ENCODE peak calls at places on chromosomes 7 and 10, in six cellular contexts. C, Z, I, Y, D and R are unnamed samples.

GRCh38 chr7:75982306-75983064 is 11.9 kb downstream of the TMEM120A start:
- DNase-seq in C (no peak), Z (no peak), I (no peak), Y (no peak), D (peak), R (no peak)

GRCh38 chr7:33845991-33846509 is 59.3 kb upstream of the BMPER start:
- DNase-seq in C (no peak), Z (no peak), I (no peak), Y (no peak), D (no peak), R (no peak)

GRCh38 chr10:110151871-110152270 is 55.5 kb upstream of the MXI1 start:
- DNase-seq in C (no peak), Z (no peak), I (no peak), Y (no peak), D (no peak), R (no peak)

GRCh38 chr7:88102686-88103085 is 117.2 kb downstream of the SRI start:
- DNase-seq in C (no peak), Z (no peak), I (no peak), Y (no peak), D (no peak), R (no peak)

GRCh38 chr7:130996205-130996840 is 262.3 kb upstream of the KLF14 start:
- DNase-seq in C (no peak), Z (no peak), I (no peak), Y (no peak), D (no peak), R (no peak)

GRCh38 chr7:20595971-20596370 is 19.5 kb upstream of the ABCB5 start:
- DNase-seq in C (no peak), Z (no peak), I (no peak), Y (no peak), D (no peak), R (no peak)

GRCh38 chr10:21329995-21330627 is 195.4 kb downstream of the SKIDA1 start:
- DNase-seq in C (no peak), Z (no peak), I (peak), Y (peak), D (no peak), R (no peak)

GRCh38 chr7:115356139-115356746 is 434.3 kb downstream of the MDFIC start:
- DNase-seq in C (no peak), Z (no peak), I (peak), Y (no peak), D (no peak), R (no peak)

GRCh38 chr7:156612930-156613329 is 27.6 kb upstream of the RNF32 start:
- DNase-seq in C (no peak), Z (no peak), I (no peak), Y (no peak), D (no peak), R (peak)

GRCh38 chr7:117830422-117830954 is 42.8 kb downstream of the CTTNBP2 start:
- DNase-seq in C (no peak), Z (no peak), I (no peak), Y (no peak), D (no peak), R (no peak)

GRCh38 chr10:84237199-84238051 is 3.9 kb downstream of the LRIT1 start:
- DNase-seq in C (no peak), Z (peak), I (no peak), Y (no peak), D (no peak), R (no peak)

GRCh38 chr7:2024227-2024918 is 208.4 kb downstream of the MAD1L1 start:
- DNase-seq in C (no peak), Z (no peak), I (peak), Y (no peak), D (peak), R (no peak)

GRCh38 chr7:112132123-112132694 is 74.0 kb downstream of the DOCK4 start:
- DNase-seq in C (no peak), Z (no peak), I (no peak), Y (no peak), D (peak), R (no peak)

GRCh38 chr10:43899224-43899959 is 250.7 kb upstream of the ZNF32 start:
- DNase-seq in C (no peak), Z (no peak), I (no peak), Y (no peak), D (peak), R (no peak)

GRCh38 chr7:158821173-158822021 is 7.9 kb downstream of the ESYT2 start:
- DNase-seq in C (no peak), Z (no peak), I (peak), Y (peak), D (no peak), R (no peak)

GRCh38 chr7:94304878-94305277 is 89.8 kb upstream of the COL1A2 start:
- DNase-seq in C (no peak), Z (no peak), I (no peak), Y (no peak), D (no peak), R (no peak)

GRCh38 chr7:89926721-89927120 is 227.5 kb upstream of the STEAP1 start:
- DNase-seq in C (no peak), Z (no peak), I (no peak), Y (no peak), D (no peak), R (no peak)

GRCh38 chr10:105017116-105017515 is 376.0 kb downstream of the SORCS3 start:
- DNase-seq in C (no peak), Z (no peak), I (no peak), Y (no peak), D (no peak), R (no peak)

GRCh38 chr10:6721964-6722615 is 142.0 kb upstream of the PRKCQ start:
- DNase-seq in C (no peak), Z (no peak), I (peak), Y (peak), D (no peak), R (no peak)

GRCh38 chr7:30869794-30870491 is 41.7 kb upstream of the AQP1 start:
- DNase-seq in C (no peak), Z (no peak), I (peak), Y (no peak), D (peak), R (no peak)

GRCh38 chr10:73865459-73866442 is 8.6 kb downstream of the CAMK2G start:
- DNase-seq in C (no peak), Z (no peak), I (no peak), Y (no peak), D (no peak), R (peak)

GRCh38 chr10:15843705-15844104 is 16.6 kb downstream of the MINDY3 start:
- DNase-seq in C (no peak), Z (no peak), I (no peak), Y (no peak), D (no peak), R (no peak)

DNA sequence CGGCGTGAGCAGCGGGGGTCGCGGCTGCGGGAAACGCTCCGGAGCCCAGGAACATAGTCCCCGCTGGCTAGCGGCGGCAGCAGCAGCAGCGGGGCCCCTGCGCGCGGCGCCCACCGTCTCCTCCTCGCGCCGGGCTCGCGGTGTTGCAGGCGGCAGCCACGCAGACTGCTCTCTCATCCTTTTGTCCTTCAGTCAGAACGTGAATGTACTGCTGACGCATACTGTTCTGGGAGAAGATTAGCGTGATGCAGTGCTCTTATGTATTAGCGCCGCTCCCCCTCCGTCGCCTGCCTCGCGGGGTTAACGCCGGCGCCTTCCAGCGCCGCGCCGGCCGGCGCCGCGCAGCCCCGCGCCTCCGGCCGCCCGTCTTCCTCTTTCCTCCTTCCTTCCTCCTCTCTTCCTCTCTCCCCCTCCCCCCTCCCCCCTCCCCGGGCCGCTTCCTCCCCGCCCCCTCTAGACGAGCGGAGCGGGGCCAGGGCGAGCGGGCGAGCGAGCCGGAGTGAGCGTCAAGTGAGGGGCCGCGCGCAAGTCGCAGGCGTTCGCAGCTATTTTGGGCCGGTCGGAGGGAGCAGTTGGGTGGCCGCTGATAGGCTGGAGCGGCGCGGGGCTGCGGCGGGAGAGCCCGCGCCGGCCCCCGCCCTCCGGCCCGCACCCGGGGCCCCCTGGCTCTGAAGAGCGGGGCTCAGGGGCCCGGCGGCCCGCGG is 816 bp upstream of the LRRC4 start:
- DNase-seq in C (peak), Z (no peak), I (peak), Y (peak), D (peak), R (peak)
- TF ChIP-seq CTCF in C (peak), Z (no peak), I (peak), Y (peak), D (peak), R (peak)

DNA sequence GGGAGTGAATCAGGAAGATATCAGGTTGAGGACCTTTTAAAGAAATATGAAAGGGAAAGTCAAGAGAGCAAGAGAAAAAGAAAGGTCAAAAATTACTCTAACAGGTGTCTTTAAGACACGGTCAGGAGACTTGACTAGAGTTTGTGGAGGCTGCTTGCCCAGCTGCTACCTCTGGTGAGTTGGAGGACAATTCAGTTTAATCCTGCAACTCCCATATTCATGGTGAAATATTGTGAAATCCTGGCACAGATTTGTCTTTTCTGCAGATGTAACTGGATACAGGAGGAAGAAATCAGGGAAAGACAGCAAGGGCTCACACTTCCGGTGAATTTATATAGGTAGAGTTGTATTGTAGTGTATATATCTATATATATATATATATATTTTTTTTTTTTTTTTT is 93.5 kb downstream of the AKAP9 start:
- DNase-seq in C (no peak), Z (no peak), I (no peak), Y (peak), D (no peak), R (no peak)
- TF ChIP-seq CTCF in C (no peak), Z (no peak), I (no peak), Y (no peak), D (no peak), R (no peak)

DNA sequence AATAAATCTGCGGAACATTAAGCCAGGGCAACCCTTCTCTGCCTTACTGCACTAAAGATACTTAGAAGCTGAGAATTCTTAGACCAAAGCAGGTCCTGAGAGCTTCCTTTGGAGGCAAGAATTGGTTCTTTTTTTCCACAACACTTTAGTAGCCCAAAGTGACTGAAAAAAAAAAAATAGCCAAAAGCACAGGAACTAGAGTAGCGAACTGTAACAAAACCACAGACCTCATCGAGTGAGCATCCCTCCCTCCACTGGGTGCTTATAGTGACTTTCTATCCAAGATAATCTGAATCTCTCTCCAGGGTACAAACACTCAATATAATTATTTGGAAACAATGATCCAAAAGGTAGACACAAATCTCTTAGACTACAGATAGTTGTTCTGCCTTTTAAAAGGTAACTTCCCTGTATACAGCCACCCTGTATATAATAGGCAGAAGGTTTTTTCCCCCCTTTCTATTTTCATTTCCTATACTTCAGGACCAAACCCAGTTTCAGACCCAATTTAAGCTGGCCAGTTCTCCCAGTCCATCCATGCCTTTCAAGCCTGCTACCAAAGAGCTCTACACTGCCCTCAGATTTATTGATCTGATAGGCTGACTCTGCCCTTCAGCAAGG is 31.6 kb upstream of the KCNIP2 start:
- DNase-seq in C (no peak), Z (no peak), I (no peak), Y (no peak), D (no peak), R (no peak)
- TF ChIP-seq CTCF in C (no peak), Z (no peak), I (no peak), Y (no peak), D (no peak), R (no peak)

DNA sequence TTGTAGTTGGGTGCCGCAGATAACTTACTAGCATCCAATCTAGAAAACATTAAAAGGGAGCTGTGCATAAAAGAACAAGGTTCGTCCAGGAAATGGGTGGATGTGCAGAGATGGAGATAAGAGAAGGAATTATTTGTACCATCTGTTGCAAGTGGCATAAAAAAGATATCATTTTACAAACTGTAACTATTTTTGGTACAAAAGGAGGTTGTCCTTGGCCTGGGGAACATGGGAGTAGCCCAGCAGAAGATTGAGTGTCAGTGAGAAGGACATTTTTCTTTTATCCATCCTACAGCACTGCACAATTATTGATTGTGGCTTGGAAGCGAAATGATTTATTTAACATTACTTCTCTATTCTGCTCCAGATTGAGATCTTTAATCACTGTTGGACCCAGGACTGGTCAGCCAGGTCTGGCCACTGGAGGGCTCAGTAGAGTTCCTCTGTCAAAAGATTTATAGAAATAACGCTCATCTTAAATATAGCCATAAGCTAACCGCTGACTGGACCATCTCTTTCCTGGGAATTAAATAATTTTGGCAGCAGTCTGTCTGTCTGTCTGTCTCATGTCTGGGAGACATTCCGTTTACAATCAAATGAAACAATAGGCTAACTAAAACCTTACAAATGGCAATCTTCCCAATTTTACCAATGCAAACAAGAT is 254.1 kb downstream of the KIAA1217 start:
- DNase-seq in C (no peak), Z (no peak), I (peak), Y (no peak), D (no peak), R (no peak)
- TF ChIP-seq CTCF in C (peak), Z (peak), I (peak), Y (peak), D (peak), R (no peak)

DNA sequence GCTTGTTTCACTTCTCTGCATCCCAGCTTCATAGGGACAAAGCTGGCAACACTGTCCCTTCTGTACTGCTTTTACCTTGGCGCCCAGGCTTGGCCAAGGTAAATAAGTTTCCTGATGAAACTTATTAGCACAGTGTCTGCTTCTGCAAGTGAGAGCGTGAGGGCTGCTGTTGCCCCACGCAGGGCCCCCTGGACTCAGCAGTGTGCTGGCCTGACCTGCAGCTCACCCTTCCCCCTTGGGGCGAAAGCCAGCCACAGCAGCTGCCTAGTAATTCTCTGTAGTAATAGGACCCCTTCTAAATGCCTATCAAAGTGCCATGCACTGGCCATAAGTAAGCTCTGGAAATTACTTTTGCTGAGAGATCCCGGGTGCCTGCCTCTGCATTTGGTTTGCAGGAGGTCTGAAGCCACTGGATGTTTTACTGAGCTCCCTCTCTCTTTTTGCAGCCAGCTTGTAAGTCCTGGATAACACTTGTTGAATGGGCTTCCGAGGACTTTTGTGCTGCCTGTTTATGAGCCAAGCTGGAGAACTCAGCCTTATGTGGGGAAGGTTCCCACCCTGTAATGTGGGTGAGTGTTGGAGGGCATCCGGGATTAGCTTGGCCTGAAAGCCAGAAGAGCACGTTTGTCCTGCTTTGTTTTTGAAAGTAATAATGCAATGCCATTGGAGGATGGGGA is 294.0 kb downstream of the C7orf25 start:
- DNase-seq in C (peak), Z (no peak), I (no peak), Y (no peak), D (no peak), R (no peak)
- TF ChIP-seq CTCF in C (peak), Z (peak), I (no peak), Y (no peak), D (no peak), R (no peak)

DNA sequence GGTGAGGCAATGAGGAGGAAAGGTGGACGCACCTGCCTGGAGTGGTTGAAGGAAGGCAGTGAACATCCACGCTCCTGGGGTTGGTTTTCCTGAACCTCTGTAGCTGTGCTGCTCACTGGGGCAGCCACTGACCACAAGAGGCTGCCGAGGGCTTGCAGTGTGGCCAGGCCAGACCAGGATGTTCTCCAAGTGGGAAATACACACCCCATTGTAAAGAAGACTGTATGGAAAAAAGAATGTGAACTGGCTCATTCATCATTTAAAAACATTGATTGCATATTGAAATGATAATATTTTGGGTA is 107.6 kb downstream of the SNX10 start:
- DNase-seq in C (no peak), Z (no peak), I (no peak), Y (no peak), D (peak), R (no peak)
- TF ChIP-seq CTCF in C (peak), Z (peak), I (peak), Y (peak), D (no peak), R (no peak)

GRCh38 chr10:114487815-114488536 is 83.7 kb upstream of the AFAP1L2 start:
- DNase-seq in C (no peak), Z (no peak), I (peak), Y (no peak), D (no peak), R (no peak)
- TF ChIP-seq CTCF in C (no peak), Z (no peak), I (no peak), Y (no peak), D (no peak), R (no peak)

GRCh38 chr10:82084904-82085303 is 209.9 kb downstream of the NRG3 start:
- DNase-seq in C (no peak), Z (peak), I (no peak), Y (no peak), D (no peak), R (no peak)
- TF ChIP-seq CTCF in C (no peak), Z (no peak), I (peak), Y (no peak), D (no peak), R (no peak)